ENCODE peak calls at places on chromosomes 12 and 14, in seven cellular contexts. R is body of pancreas; I is effector memory CD8-positive, alpha-beta T cell; H is activated naive CD8-positive, alpha-beta T cell treated with anti-CD3 and anti-CD28 coated beads, Interleukin-2, amount 50 U/mL, for 24 hours; G is T-cell; Z is Right ventricle myocardium inferior; X is A549. C is an unnamed sample.

GRCh38 chr14:92724516-92725340 is 23.7 kb downstream of the LGMN start:
- ATAC-seq in R (no peak), I (no peak), H (no peak), G (no peak), Z (peak; percentile 87), X (peak; percentile 10), C (no peak)

GRCh38 chr12:105476616-105477015 is 146.1 kb downstream of the C12orf75 start:
- ATAC-seq in R (no peak), I (no peak), H (peak; percentile 52), G (no peak), Z (no peak), X (no peak), C (no peak)

GRCh38 chr14:32756775-32757174 is 181.9 kb upstream of the NPAS3 start:
- ATAC-seq in R (no peak), I (no peak), H (no peak), G (no peak), Z (no peak), X (no peak), C (no peak)

GRCh38 chr12:123886258-123886657 is 86.4 kb downstream of the CCDC92 start:
- ATAC-seq in R (no peak), I (no peak), H (no peak), G (no peak), Z (no peak), X (peak; percentile 10), C (no peak)

GRCh38 chr14:36784541-36784940 is 122.9 kb downstream of the PAX9 start:
- ATAC-seq in R (no peak), I (no peak), H (no peak), G (no peak), Z (no peak), X (no peak), C (no peak)

GRCh38 chr12:102475355-102475754 is 5.0 kb downstream of the IGF1 start:
- ATAC-seq in R (no peak), I (no peak), H (no peak), G (no peak), Z (no peak), X (no peak), C (no peak)

GRCh38 chr14:77825895-77826519 is 26.1 kb downstream of the ADCK1 start:
- ATAC-seq in R (peak; percentile 70), I (no peak), H (no peak), G (no peak), Z (peak; percentile 71), X (no peak), C (no peak)

GRCh38 chr14:88695873-88696272 is 96.9 kb downstream of the EML5 start:
- ATAC-seq in R (no peak), I (no peak), H (no peak), G (no peak), Z (no peak), X (no peak), C (no peak)

GRCh38 chr14:77344597-77344996 is 23.8 kb downstream of the GSTZ1 start:
- ATAC-seq in R (no peak), I (no peak), H (no peak), G (no peak), Z (no peak), X (no peak), C (no peak)

GRCh38 chr12:47087088-47087688 is 7.4 kb upstream of the AMIGO2 start:
- ATAC-seq in R (no peak), I (no peak), H (no peak), G (no peak), Z (no peak), X (no peak), C (no peak)

GRCh38 chr12:112130461-112130998 is 5.2 kb downstream of the TRAFD1 start:
- ATAC-seq in R (no peak), I (peak; percentile 79), H (peak; percentile 76), G (peak; percentile 86), Z (no peak), X (no peak), C (peak; percentile 89)

GRCh38 chr12:88957358-88957757 is 377.1 kb upstream of the KITLG start:
- ATAC-seq in R (no peak), I (no peak), H (no peak), G (no peak), Z (no peak), X (peak; percentile 21), C (no peak)

GRCh38 chr12:101829639-101830390 is 944 bp downstream of the GNPTAB start:
- ATAC-seq in R (no peak), I (no peak), H (no peak), G (no peak), Z (no peak), X (peak; percentile 14), C (no peak)

GRCh38 chr14:74892745-74893144 is 11.0 kb downstream of the DLST start:
- ATAC-seq in R (no peak), I (no peak), H (no peak), G (no peak), Z (no peak), X (no peak), C (peak; percentile 65)

GRCh38 chr14:77040059-77040308 is 11.5 kb upstream of the IRF2BPL start:
- ATAC-seq in R (no peak), I (no peak), H (peak; percentile 59), G (no peak), Z (peak; percentile 82), X (peak; percentile 68), C (peak; percentile 86)

GRCh38 chr12:19230299-19230866 is 100.8 kb downstream of the PLEKHA5 start:
- ATAC-seq in R (no peak), I (no peak), H (no peak), G (no peak), Z (no peak), X (no peak), C (no peak)

GRCh38 chr12:12442548-12443071 is 85.7 kb downstream of the BORCS5 start:
- ATAC-seq in R (peak; percentile 36), I (no peak), H (no peak), G (no peak), Z (peak; percentile 72), X (no peak), C (no peak)

GRCh38 chr12:9244894-9245293 is 36.7 kb upstream of the PZP start:
- ATAC-seq in R (peak; percentile 71), I (no peak), H (peak; percentile 92), G (no peak), Z (no peak), X (no peak), C (peak; percentile 87)

GRCh38 chr12:125525879-125526278 is 460.6 kb downstream of the AACS start:
- ATAC-seq in R (no peak), I (no peak), H (no peak), G (no peak), Z (no peak), X (no peak), C (no peak)

GRCh38 chr14:74595006-74595735 is 16.9 kb downstream of the LTBP2 start:
- ATAC-seq in R (peak; percentile 34), I (no peak), H (no peak), G (no peak), Z (peak; percentile 52), X (no peak), C (no peak)

GRCh38 chr14:95432152-95433093 is 84.0 kb downstream of the SYNE3 start:
- ATAC-seq in R (peak; percentile 88), I (no peak), H (no peak), G (no peak), Z (peak; percentile 85), X (peak; percentile 96), C (no peak)

GRCh38 chr14:102943979-102944378 is 21.5 kb downstream of the AMN start:
- ATAC-seq in R (no peak), I (no peak), H (no peak), G (no peak), Z (no peak), X (no peak), C (no peak)

GRCh38 chr14:53338192-53338591 is 185.1 kb upstream of the DDHD1 start:
- ATAC-seq in R (no peak), I (no peak), H (peak; percentile 40), G (no peak), Z (no peak), X (no peak), C (no peak)

GRCh38 chr12:91335724-91336123 is 153.1 kb upstream of the DCN start:
- ATAC-seq in R (no peak), I (no peak), H (no peak), G (no peak), Z (peak; percentile 42), X (no peak), C (no peak)

GRCh38 chr12:91601057-91601456 is 418.4 kb upstream of the DCN start:
- ATAC-seq in R (no peak), I (no peak), H (no peak), G (no peak), Z (no peak), X (no peak), C (no peak)

GRCh38 chr14:68819260-68819691 is 26.4 kb upstream of the ZFP36L1 start:
- ATAC-seq in R (no peak), I (no peak), H (peak; percentile 68), G (no peak), Z (no peak), X (no peak), C (no peak)

GRCh38 chr14:23556700-23557440 is 799 bp downstream of the THTPA start:
- ATAC-seq in R (no peak), I (no peak), H (no peak), G (no peak), Z (no peak), X (no peak), C (peak; percentile 2)

GRCh38 chr14:91245029-91245428 is 525 bp upstream of the GPR68 start:
- ATAC-seq in R (peak; percentile 15), I (peak; percentile 47), H (peak; percentile 16), G (peak; percentile 27), Z (no peak), X (no peak), C (no peak)

GRCh38 chr14:24959791-24960331 is 90.1 kb downstream of the STXBP6 start:
- ATAC-seq in R (peak; percentile 42), I (no peak), H (no peak), G (no peak), Z (peak; percentile 67), X (no peak), C (no peak)

GRCh38 chr14:73943083-73943482 is 6.8 kb downstream of the FAM161B start:
- ATAC-seq in R (no peak), I (no peak), H (no peak), G (no peak), Z (peak; percentile 80), X (no peak), C (no peak)

GRCh38 chr12:82040987-82041743 is 282.0 kb upstream of the PPFIA2 start:
- ATAC-seq in R (no peak), I (no peak), H (no peak), G (no peak), Z (no peak), X (no peak), C (no peak)

C was measured in stimulated activated memory B cell treated with anti-CD40 and anti-IgM and Interleukin-4, amounts not matched to agents 10 μg/mL and 1 μg/mL and 100 μg/mL, for 72 hours.